ENCODE peak calls at places on chromosomes 1 and 21, in six cellular contexts. O is EL, N is non-pigmented ciliary epithelial cell, X is fibroblast of villous mesenchyme, J is GM20000, D is left colon. V is an unnamed sample.

GRCh38 chr1:159916240-159917051 is 8.9 kb downstream of the TAGLN2 start:
- DNase-seq in O (peak), D (no peak), X (peak), J (no peak), N (peak), V (peak)

GRCh38 chr1:202229376-202229775 is 35.8 kb downstream of the LGR6 start:
- DNase-seq in O (no peak), D (no peak), N (no peak), X (no peak), J (no peak), V (no peak)

GRCh38 chr1:84892657-84893618 is at the start of gene LPAR3:
- DNase-seq in D (peak), O (peak), N (no peak), X (peak), J (no peak), V (peak)

GRCh38 chr1:202272446-202272845 is 69.3 kb downstream of the UBE2T start:
- DNase-seq in N (no peak), X (no peak), O (no peak), J (no peak), D (no peak), V (no peak)

GRCh38 chr21:46116846-46117585 is 19.1 kb downstream of the COL6A2 start:
- DNase-seq in N (no peak), J (no peak), X (peak), O (peak), D (peak), V (no peak)

GRCh38 chr1:35544976-35545375 is 12.2 kb downstream of the KIAA0319L start:
- DNase-seq in O (peak), N (no peak), X (peak), D (no peak), J (peak), V (peak)

GRCh38 chr21:26800455-26801454 is 44.5 kb downstream of the ADAMTS1 start:
- DNase-seq in D (no peak), N (no peak), X (peak), O (no peak), J (no peak), V (peak)

GRCh38 chr1:167943541-167943940 is 6.7 kb upstream of the MPC2 start:
- DNase-seq in O (no peak), D (no peak), X (peak), J (no peak), N (no peak), V (no peak)

GRCh38 chr1:241356187-241356518 is 852 bp downstream of the RGS7 start:
- DNase-seq in O (no peak), N (no peak), D (no peak), X (no peak), J (peak), V (no peak)

GRCh38 chr1:156895927-156896326 is 2.4 kb downstream of the PEAR1 start:
- DNase-seq in N (no peak), D (no peak), O (no peak), J (no peak), X (no peak), V (no peak)

GRCh38 chr1:246413430-246413829 is 93.6 kb downstream of the SMYD3 start:
- DNase-seq in D (no peak), O (no peak), N (no peak), J (no peak), X (no peak), V (no peak)

GRCh38 chr1:9539829-9540550 is 725 bp downstream of the SLC25A33 start:
- DNase-seq in X (peak), O (peak), N (no peak), D (peak), J (peak), V (no peak)

GRCh38 chr1:174982971-174983689 is 16.6 kb upstream of the CACYBP start:
- DNase-seq in X (peak), D (no peak), J (no peak), N (no peak), O (peak), V (peak)

GRCh38 chr1:66685265-66685664 is 67.0 kb upstream of the DYNLT5 start:
- DNase-seq in N (no peak), D (no peak), O (no peak), X (no peak), J (no peak), V (no peak)

GRCh38 chr1:15911141-15911540 is 63.6 kb downstream of the SPEN start:
- DNase-seq in J (no peak), X (no peak), D (no peak), O (no peak), N (no peak), V (no peak)

GRCh38 chr1:156922986-156923564 is 2.6 kb downstream of the LRRC71 start:
- DNase-seq in X (no peak), O (no peak), D (no peak), J (no peak), N (no peak), V (no peak)

GRCh38 chr1:239539856-239540255 is 153.5 kb downstream of the CHRM3 start:
- DNase-seq in O (no peak), D (no peak), N (no peak), J (no peak), X (no peak), V (no peak)

GRCh38 chr1:211752951-211753486 is 77.5 kb downstream of the LPGAT1 start:
- DNase-seq in O (no peak), N (no peak), D (no peak), X (peak), J (no peak), V (peak)

GRCh38 chr1:247210386-247211117 is 38.7 kb upstream of the ZNF124 start:
- DNase-seq in O (peak), J (peak), N (peak), X (peak), D (peak), V (peak)

GRCh38 chr1:39321979-39322378 is 117.5 kb downstream of the MACF1 start:
- DNase-seq in X (no peak), J (peak), N (no peak), O (no peak), D (no peak), V (no peak)

GRCh38 chr1:53893999-53894636 is at the start of gene DIO1:
- DNase-seq in N (no peak), J (no peak), O (no peak), D (no peak), X (no peak), V (no peak)

GRCh38 chr21:38938343-38938742 is 132.6 kb downstream of the ETS2 start:
- DNase-seq in O (peak), N (no peak), J (no peak), X (peak), D (no peak), V (peak)

GRCh38 chr1:87421809-87422208 is 93.1 kb downstream of the LMO4 start:
- DNase-seq in N (no peak), O (no peak), J (no peak), D (no peak), X (no peak), V (no peak)

GRCh38 chr1:156245451-156246232 is 2.2 kb downstream of the PAQR6 start:
- DNase-seq in J (peak), X (peak), O (peak), D (no peak), N (no peak), V (peak)

GRCh38 chr1:91024501-91025119 is 2.8 kb upstream of the ZNF644 start:
- DNase-seq in O (no peak), X (no peak), J (no peak), D (no peak), N (no peak), V (no peak)

GRCh38 chr1:233015965-233016364 is 65.6 kb downstream of the NTPCR start:
- DNase-seq in O (no peak), J (no peak), X (no peak), D (no peak), N (no peak), V (no peak)

GRCh38 chr21:44527156-44527982 is 12.6 kb downstream of the KRTAP10-1 start:
- DNase-seq in N (no peak), O (no peak), J (no peak), D (peak), X (no peak), V (no peak)

GRCh38 chr1:20417581-20417980 is 68.4 kb downstream of the CAMK2N1 start:
- DNase-seq in J (no peak), D (no peak), X (no peak), O (no peak), N (no peak), V (no peak)

V was measured in choroid plexus epithelial cell.